ENCODE peak calls at places on chromosome 18, in ten cellular contexts. A is upper lobe of left lung, U is heart left ventricle, Y is A549, P is right lobe of liver, X is breast epithelium, D is uterus, G is adrenal gland, F is HCT116, C is HepG2. O is an unnamed sample. For H3K4me1, the result is how much of the 10 kb centered on the place peaks cover.

GRCh38 chr18:28963481-28963880 is 786.6 kb upstream of the CDH2 start:
- DNase-seq in F (no peak), P (no peak), G (no peak), D (no peak), A (no peak), U (no peak), C (no peak), Y (no peak), X (no peak), O (no peak)

GRCh38 chr18:63207154-63207790 is 112.3 kb downstream of the BCL2 start:
- DNase-seq in C (no peak), Y (no peak), G (no peak), A (no peak), P (no peak), F (no peak), D (no peak), X (no peak), U (no peak), O (no peak)

GRCh38 chr18:78741381-78742340 is 238.0 kb upstream of the SALL3 start:
- DNase-seq in P (no peak), X (no peak), G (peak), D (no peak), F (no peak), A (no peak), U (no peak), Y (no peak), C (no peak), O (no peak)

GRCh38 chr18:11393486-11393885 is 215.9 kb upstream of the SLC35G4 start:
- DNase-seq in U (peak), A (no peak), P (no peak), F (no peak), C (no peak), Y (no peak), G (no peak), D (no peak), X (no peak), O (no peak)

GRCh38 chr18:48786621-48787522 is 163.9 kb downstream of the SMAD7 start:
- DNase-seq in G (no peak), Y (no peak), X (no peak), A (no peak), U (peak), D (no peak), C (no peak), F (no peak), P (peak), O (no peak)

GRCh38 chr18:44423826-44424225 is 256.9 kb upstream of the SETBP1 start:
- DNase-seq in C (no peak), Y (no peak), D (no peak), G (no peak), X (no peak), A (no peak), U (no peak), P (no peak), F (no peak), O (no peak)

GRCh38 chr18:64409511-64409910 is 260.6 kb upstream of the LINC00305 start:
- DNase-seq in P (no peak), D (no peak), G (no peak), C (no peak), Y (peak), A (no peak), U (no peak), F (no peak), X (no peak), O (no peak)

GRCh38 chr18:59993560-59993959 is 93.8 kb downstream of the PMAIP1 start:
- DNase-seq in U (no peak), P (no peak), D (no peak), A (no peak), F (no peak), G (no peak), X (no peak), C (no peak), Y (no peak), O (no peak)

GRCh38 chr18:46736736-46737135 is 20.1 kb downstream of the ST8SIA5 start:
- DNase-seq in G (no peak), A (no peak), X (no peak), F (no peak), P (no peak), C (no peak), D (no peak), Y (no peak), U (no peak), O (no peak)
- H3K4me3 ChIP-seq in G (no peak), A (no peak), X (no peak), F (no peak), P (no peak), C (no peak), D (no peak), Y (no peak), U (no peak), O (no peak)

GRCh38 chr18:77087391-77088141 is 45.0 kb downstream of the MBP start:
- DNase-seq in U (peak), C (no peak), X (no peak), D (peak), F (no peak), A (no peak), P (no peak), Y (no peak), G (no peak), O (peak)
- H3K4me1 ChIP-seq in U (half or more), C (under half), X (under half), D (under half), F (half or more), A (half or more), P (under half), Y (under half), G (under half), O (under half)

DNA sequence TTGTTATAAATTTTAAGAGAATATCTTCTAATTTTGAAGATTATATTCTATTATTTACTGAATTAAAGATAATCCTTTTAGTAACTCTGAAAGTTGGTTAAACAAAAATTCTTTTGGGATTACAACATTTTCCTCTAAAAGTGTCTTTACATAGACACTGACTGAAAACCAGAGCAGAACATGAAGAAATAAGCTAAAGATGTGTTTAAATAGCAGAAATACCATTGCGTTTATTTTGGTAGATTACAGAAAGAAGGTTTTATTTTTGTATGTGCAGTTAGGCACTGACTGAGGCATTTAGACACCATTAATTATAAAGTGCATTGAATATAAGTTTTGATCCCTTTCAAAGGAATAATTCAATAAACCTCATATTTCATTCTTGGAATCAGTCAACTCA is 13.5 kb upstream of the NPC1 start:
- DNase-seq in X (no peak), C (no peak), F (no peak), A (no peak), G (no peak), Y (no peak), U (no peak), D (no peak), P (no peak), O (no peak)
- TF ChIP-seq POLR2A in X (no peak), C (no peak), F (no peak), A (no peak), G (no peak), Y (no peak), U (no peak), D (no peak), P (no peak), O (no peak)

DNA sequence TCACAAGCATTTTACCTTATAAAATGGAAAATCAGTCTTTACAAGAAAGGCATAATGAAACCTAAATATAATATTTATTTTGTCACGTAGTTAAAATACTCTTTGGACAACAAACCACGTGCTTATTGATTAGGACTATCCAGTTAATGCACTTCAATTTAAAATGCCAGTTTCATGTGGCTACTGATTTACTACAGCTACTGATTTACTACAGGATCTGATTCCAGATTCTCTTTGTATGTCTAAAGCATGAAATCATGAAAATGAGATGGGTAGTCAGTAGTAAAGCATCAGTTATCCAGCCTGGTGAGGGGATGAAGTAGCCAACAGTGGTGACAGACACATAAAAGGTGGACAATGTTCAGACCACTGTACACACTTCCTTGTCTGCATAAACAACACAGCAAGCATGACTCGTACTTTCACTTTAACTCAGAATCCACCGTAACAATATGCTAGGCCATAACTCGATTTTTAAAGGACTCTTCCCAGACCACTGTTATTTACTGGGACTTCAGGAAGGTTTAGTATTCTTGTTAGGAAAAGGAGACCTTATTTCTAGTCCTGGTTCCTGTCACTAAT is 24.9 kb downstream of the ACAA2 start:
- DNase-seq in U (no peak), P (no peak), D (no peak), A (no peak), F (no peak), C (no peak), X (no peak), G (no peak), Y (peak), O (no peak)
- H3K4me3 ChIP-seq in U (no peak), P (no peak), D (no peak), A (no peak), F (peak), C (no peak), X (no peak), G (no peak), Y (no peak), O (no peak)